ENCODE peak calls at places on chromosomes 12 and 14, in four cellular contexts. One of them, this sample, is unnamed.

GRCh38 chr12:54229624-54230212 is 40.9 kb upstream of the SMUG1 start:
- DNase-seq in HFF-Myc: peak
- DNase-seq in AG04449: peak
- DNase-seq in IMR-90: peak
- DNase-seq in this sample: peak

GRCh38 chr14:101813171-101813759 is 51.8 kb downstream of the PPP2R5C start:
- DNase-seq in HFF-Myc: no peak
- DNase-seq in AG04449: no peak
- DNase-seq in IMR-90: no peak
- DNase-seq in this sample: no peak

GRCh38 chr14:102586420-102587119 is 5.9 kb upstream of the RCOR1 start:
- DNase-seq in HFF-Myc: peak
- DNase-seq in AG04449: no peak
- DNase-seq in IMR-90: peak
- DNase-seq in this sample: no peak

GRCh38 chr12:105502426-105502930 is 172.0 kb downstream of the C12orf75 start:
- DNase-seq in HFF-Myc: no peak
- DNase-seq in AG04449: no peak
- DNase-seq in IMR-90: no peak
- DNase-seq in this sample: no peak

GRCh38 chr14:56199095-56199975 is 81.1 kb downstream of the PELI2 start:
- DNase-seq in HFF-Myc: peak
- DNase-seq in AG04449: peak
- DNase-seq in IMR-90: peak
- DNase-seq in this sample: peak

GRCh38 chr12:130161261-130162231 is 718 bp upstream of the FZD10 start:
- DNase-seq in HFF-Myc: no peak
- DNase-seq in AG04449: no peak
- DNase-seq in IMR-90: no peak
- DNase-seq in this sample: no peak

GRCh38 chr14:32217301-32217700 is 14.2 kb upstream of the RNU6-8 start:
- DNase-seq in HFF-Myc: no peak
- DNase-seq in AG04449: no peak
- DNase-seq in IMR-90: no peak
- DNase-seq in this sample: no peak

GRCh38 chr14:81353691-81354323 is 46.3 kb downstream of the STON2 start:
- DNase-seq in HFF-Myc: no peak
- DNase-seq in AG04449: no peak
- DNase-seq in IMR-90: no peak
- DNase-seq in this sample: no peak

GRCh38 chr12:5503371-5503770 is 71.5 kb downstream of the NTF3 start:
- DNase-seq in HFF-Myc: no peak
- DNase-seq in AG04449: no peak
- DNase-seq in IMR-90: no peak
- DNase-seq in this sample: no peak

GRCh38 chr14:87615822-87616679 is 376.9 kb downstream of the GALC start:
- DNase-seq in HFF-Myc: no peak
- DNase-seq in AG04449: no peak
- DNase-seq in IMR-90: peak
- DNase-seq in this sample: no peak

GRCh38 chr14:61524211-61524806 is 171.0 kb upstream of the HIF1A start:
- DNase-seq in HFF-Myc: no peak
- DNase-seq in AG04449: no peak
- DNase-seq in IMR-90: peak
- DNase-seq in this sample: peak

DNA sequence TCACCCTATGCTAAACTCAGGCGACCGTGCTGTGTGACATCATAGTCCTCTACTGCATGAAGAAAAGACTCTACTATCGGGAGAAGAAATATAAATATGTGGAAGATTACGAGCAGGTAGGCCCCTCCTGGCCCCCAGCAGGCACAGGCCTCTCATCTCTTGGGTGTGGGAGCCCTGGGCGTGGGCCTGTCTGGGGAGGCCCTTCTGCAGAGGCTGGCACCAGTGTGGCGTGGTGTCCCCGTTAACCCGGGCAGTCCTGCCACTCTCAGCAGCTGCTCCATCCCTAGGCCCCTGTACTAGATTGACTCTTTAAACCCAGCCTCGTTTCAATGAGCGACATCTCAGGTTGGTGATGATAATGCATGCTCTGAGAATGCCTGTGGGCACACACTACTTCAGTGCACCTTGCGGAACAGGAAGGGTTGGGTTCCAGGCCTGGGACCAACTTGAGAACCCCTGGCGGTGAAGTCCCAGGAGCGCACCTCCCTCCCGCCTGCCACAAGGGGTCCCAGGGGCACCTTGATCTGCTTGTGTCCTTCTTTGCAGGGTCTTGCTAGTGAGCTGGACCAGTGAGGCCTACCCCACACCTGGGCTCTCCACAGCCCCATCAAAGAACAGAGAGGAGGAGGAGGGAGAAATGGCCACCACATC is 23.2 kb downstream of the P2RX4 start:
- DNase-seq in HFF-Myc: no peak
- DNase-seq in AG04449: no peak
- DNase-seq in IMR-90: no peak
- DNase-seq in this sample: no peak
- TF ChIP-seq CTCF in HFF-Myc: no peak
- TF ChIP-seq CTCF in AG04449: no peak
- TF ChIP-seq CTCF in IMR-90: no peak
- TF ChIP-seq CTCF in this sample: peak

GRCh38 chr12:6615802-6616201 is 8.6 kb upstream of the CHD4 start:
- DNase-seq in HFF-Myc: no peak
- DNase-seq in AG04449: no peak
- DNase-seq in IMR-90: no peak
- DNase-seq in this sample: no peak
- H3K4me3 ChIP-seq in HFF-Myc: no peak
- H3K4me3 ChIP-seq in AG04449: no peak
- H3K4me3 ChIP-seq in IMR-90: no peak
- H3K4me3 ChIP-seq in this sample: no peak

GRCh38 chr12:49126852-49127763 is 4.1 kb downstream of the TUBA1B start:
- DNase-seq in HFF-Myc: no peak
- DNase-seq in AG04449: no peak
- DNase-seq in IMR-90: no peak
- DNase-seq in this sample: no peak

DNA sequence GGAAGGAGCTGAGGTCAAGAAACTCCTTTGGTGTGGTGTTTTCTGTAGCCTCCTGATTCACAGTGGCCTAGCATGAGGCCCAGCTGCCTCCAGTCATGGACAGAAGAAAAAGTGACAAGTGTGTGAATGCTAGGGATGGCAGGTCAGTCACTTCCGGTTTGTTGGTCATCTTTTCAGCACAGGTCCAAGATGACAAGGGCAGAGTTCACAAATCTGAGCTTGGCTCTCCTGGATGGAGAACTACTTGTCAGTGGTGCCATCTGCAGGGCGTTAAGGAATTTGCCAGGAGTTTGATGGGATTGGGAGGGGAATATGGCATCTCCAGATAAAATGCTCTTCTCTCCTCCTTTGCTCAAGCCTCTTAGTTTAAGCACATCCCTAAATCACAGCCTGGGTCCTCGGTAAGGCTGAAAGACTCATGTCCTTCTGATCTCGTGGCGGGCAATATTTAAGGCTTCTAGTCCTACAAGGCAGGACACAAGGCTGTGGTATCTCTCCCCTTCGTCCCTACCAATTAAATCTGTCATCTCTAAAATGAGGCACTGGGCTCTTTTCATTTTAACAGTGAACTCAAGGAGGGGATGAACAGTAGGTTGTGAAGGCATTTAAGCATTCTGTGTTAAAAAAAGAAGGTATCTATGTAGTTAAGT is 10.0 kb downstream of the TUBA1B start:
- DNase-seq in HFF-Myc: no peak
- DNase-seq in AG04449: no peak
- DNase-seq in IMR-90: peak
- DNase-seq in this sample: no peak
- TF ChIP-seq CTCF in HFF-Myc: peak
- TF ChIP-seq CTCF in AG04449: peak
- TF ChIP-seq CTCF in IMR-90: peak
- TF ChIP-seq CTCF in this sample: peak

GRCh38 chr12:116459011-116459410 is 100.2 kb upstream of the MAP1LC3B2 start:
- DNase-seq in HFF-Myc: no peak
- DNase-seq in AG04449: no peak
- DNase-seq in IMR-90: no peak
- DNase-seq in this sample: no peak

GRCh38 chr12:116459921-116460666 is 99.1 kb upstream of the MAP1LC3B2 start:
- DNase-seq in HFF-Myc: no peak
- DNase-seq in AG04449: no peak
- DNase-seq in IMR-90: no peak
- DNase-seq in this sample: no peak

GRCh38 chr12:116461060-116461459 is 98.1 kb upstream of the MAP1LC3B2 start:
- DNase-seq in HFF-Myc: no peak
- DNase-seq in AG04449: no peak
- DNase-seq in IMR-90: no peak
- DNase-seq in this sample: no peak

GRCh38 chr12:116458492-116458891 is 100.7 kb upstream of the MAP1LC3B2 start:
- DNase-seq in HFF-Myc: no peak
- DNase-seq in AG04449: no peak
- DNase-seq in IMR-90: no peak
- DNase-seq in this sample: no peak

GRCh38 chr12:116459501-116459900 is 99.7 kb upstream of the MAP1LC3B2 start:
- DNase-seq in HFF-Myc: no peak
- DNase-seq in AG04449: no peak
- DNase-seq in IMR-90: no peak
- DNase-seq in this sample: no peak
- H3K4me3 ChIP-seq in HFF-Myc: no peak
- H3K4me3 ChIP-seq in AG04449: no peak
- H3K4me3 ChIP-seq in IMR-90: no peak
- H3K4me3 ChIP-seq in this sample: no peak

GRCh38 chr12:113818278-113818677 is 147.8 kb downstream of the RBM19 start:
- DNase-seq in HFF-Myc: no peak
- DNase-seq in AG04449: no peak
- DNase-seq in IMR-90: peak
- DNase-seq in this sample: no peak

GRCh38 chr12:113820310-113820709 is 145.8 kb downstream of the RBM19 start:
- DNase-seq in HFF-Myc: no peak
- DNase-seq in AG04449: no peak
- DNase-seq in IMR-90: no peak
- DNase-seq in this sample: no peak

GRCh38 chr12:113820842-113821241 is 145.3 kb downstream of the RBM19 start:
- DNase-seq in HFF-Myc: no peak
- DNase-seq in AG04449: no peak
- DNase-seq in IMR-90: no peak
- DNase-seq in this sample: no peak

GRCh38 chr12:113819495-113819894 is 146.6 kb downstream of the RBM19 start:
- DNase-seq in HFF-Myc: no peak
- DNase-seq in AG04449: no peak
- DNase-seq in IMR-90: no peak
- DNase-seq in this sample: no peak

DNA sequence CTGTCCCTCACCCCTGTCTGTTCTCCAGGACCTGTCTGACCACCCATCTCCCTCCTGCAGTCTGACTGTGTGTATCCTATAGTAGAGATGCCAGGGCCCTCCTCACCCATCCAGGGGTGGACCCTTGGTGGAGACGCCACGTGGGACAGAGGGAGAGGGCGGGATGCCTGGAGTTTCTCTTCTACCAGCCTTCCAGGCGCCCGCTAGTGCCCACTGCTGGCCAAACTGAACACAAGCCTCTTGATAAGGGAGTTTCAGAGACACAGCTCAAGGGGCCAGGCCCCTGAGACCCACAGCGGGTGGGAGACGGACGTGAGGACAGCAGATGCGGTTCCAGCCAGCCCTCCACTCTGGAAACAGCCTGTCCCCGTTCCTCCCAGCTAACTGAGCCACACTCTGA is 147.3 kb downstream of the RBM19 start:
- DNase-seq in HFF-Myc: no peak
- DNase-seq in AG04449: no peak
- DNase-seq in IMR-90: no peak
- DNase-seq in this sample: no peak
- TF ChIP-seq CTCF in HFF-Myc: peak
- TF ChIP-seq CTCF in AG04449: peak
- TF ChIP-seq CTCF in IMR-90: peak
- TF ChIP-seq CTCF in this sample: peak

GRCh38 chr14:21054768-21055145 is 2.9 kb upstream of the RNASE8 start:
- DNase-seq in HFF-Myc: no peak
- DNase-seq in AG04449: no peak
- DNase-seq in IMR-90: no peak
- DNase-seq in this sample: no peak
- H3K4me3 ChIP-seq in HFF-Myc: no peak
- H3K4me3 ChIP-seq in AG04449: no peak
- H3K4me3 ChIP-seq in IMR-90: no peak
- H3K4me3 ChIP-seq in this sample: no peak

GRCh38 chr14:49640540-49641417 is 5.7 kb upstream of the DNAAF2 start:
- DNase-seq in HFF-Myc: no peak
- DNase-seq in AG04449: no peak
- DNase-seq in IMR-90: no peak
- DNase-seq in this sample: no peak
- TF ChIP-seq CTCF in HFF-Myc: no peak
- TF ChIP-seq CTCF in AG04449: no peak
- TF ChIP-seq CTCF in IMR-90: no peak
- TF ChIP-seq CTCF in this sample: no peak

This sample was measured in epithelial cell of proximal tubule.